ENCODE peak calls at places on chromosomes 4 and X, in six cellular contexts. K is tibial nerve; I is dorsolateral prefrontal cortex; R is upper lobe of right lung; P is retinal pigment epithelial cell; T is CD8-positive, alpha-beta memory T cell. X is an unnamed sample.

GRCh38 chr4:94571301-94571700 is 119.6 kb downstream of the PDLIM5 start:
- DNase-seq in K (no peak), I (no peak), R (no peak), P (no peak), T (no peak), X (no peak)

GRCh38 chr4:155376387-155377268 is at the start of gene MAP9:
- DNase-seq in K (peak; percentile 75), I (peak; percentile 85), R (peak; percentile 93), P (peak; percentile 92), T (peak; percentile 90), X (peak; percentile 92)

GRCh38 chr4:184849184-184849583 is 23.4 kb upstream of the ACSL1 start:
- DNase-seq in K (no peak), I (no peak), R (no peak), P (no peak), T (no peak), X (no peak)

GRCh38 chrX:120452131-120452530 is 17.0 kb downstream of the LAMP2 start:
- DNase-seq in K (no peak), I (no peak), R (no peak), P (no peak), T (no peak), X (no peak)

GRCh38 chrX:149079805-149080406 is 425.2 kb downstream of the IDS start:
- DNase-seq in K (no peak), I (no peak), R (no peak), P (no peak), T (no peak), X (no peak)

GRCh38 chr4:118282692-118283091 is 70.1 kb downstream of the PRSS12 start:
- DNase-seq in K (no peak), I (no peak), R (no peak), P (no peak), T (no peak), X (no peak)

GRCh38 chr4:186724048-186724860 is 598 bp upstream of the FAT1 start:
- DNase-seq in K (no peak), I (no peak), R (peak; percentile 72), P (no peak), T (no peak), X (peak; percentile 80)

GRCh38 chr4:132125131-132125530 is 1024.0 kb upstream of the PCDH10 start:
- DNase-seq in K (no peak), I (no peak), R (no peak), P (no peak), T (no peak), X (no peak)

GRCh38 chr4:119707336-119707735 is 78.7 kb upstream of the PDE5A start:
- DNase-seq in K (no peak), I (no peak), R (no peak), P (no peak), T (no peak), X (no peak)

GRCh38 chr4:156322592-156322991 is 368.9 kb upstream of the CTSO start:
- DNase-seq in K (no peak), I (no peak), R (no peak), P (peak; percentile 20), T (no peak), X (no peak)

GRCh38 chr4:53450773-53451172 is 73.3 kb downstream of the FIP1L1 start:
- DNase-seq in K (no peak), I (no peak), R (no peak), P (no peak), T (no peak), X (no peak)

GRCh38 chrX:53481816-53482485 is 47.8 kb upstream of the HSD17B10 start:
- DNase-seq in K (peak; percentile 48), I (peak; percentile 35), R (peak; percentile 57), P (no peak), T (peak; percentile 40), X (no peak)

GRCh38 chr4:81319657-81320056 is 104.6 kb upstream of the PRKG2 start:
- DNase-seq in K (no peak), I (no peak), R (no peak), P (no peak), T (no peak), X (no peak)

GRCh38 chr4:139556071-139556734 is at the start of gene SETD7:
- DNase-seq in K (peak; percentile 63), I (peak; percentile 80), R (peak; percentile 88), P (no peak), T (peak; percentile 36), X (peak; percentile 86)

GRCh38 chrX:38704146-38704882 is 96.9 kb upstream of the MID1IP1 start:
- DNase-seq in K (no peak), I (no peak), R (no peak), P (no peak), T (no peak), X (no peak)

GRCh38 chr4:189029961-189030360 is 890.7 kb downstream of the TRIML1 start:
- DNase-seq in K (no peak), I (no peak), R (no peak), P (no peak), T (no peak), X (no peak)

GRCh38 chr4:180827193-180827592 is 1416.0 kb upstream of the TENM3 start:
- DNase-seq in K (no peak), I (no peak), R (no peak), P (no peak), T (no peak), X (no peak)

GRCh38 chrX:149491812-149492211 is 13.3 kb downstream of the IDS start:
- DNase-seq in K (no peak), I (no peak), R (no peak), P (no peak), T (no peak), X (no peak)

GRCh38 chr4:1209821-1210220 is 37.4 kb upstream of the SPON2 start:
- DNase-seq in K (peak; percentile 54), I (no peak), R (peak; percentile 74), P (peak; percentile 37), T (no peak), X (peak; percentile 91)

GRCh38 chr4:5919571-5919970 is 26.7 kb upstream of the CRMP1 start:
- DNase-seq in K (no peak), I (no peak), R (no peak), P (no peak), T (no peak), X (no peak)

GRCh38 chr4:14749910-14750309 is 252.4 kb upstream of the CPEB2 start:
- DNase-seq in K (peak; percentile 9), I (peak; percentile 52), R (peak; percentile 60), P (no peak), T (no peak), X (no peak)

GRCh38 chr4:23686169-23686903 is 203.5 kb downstream of the PPARGC1A start:
- DNase-seq in K (no peak), I (no peak), R (no peak), P (no peak), T (no peak), X (no peak)

GRCh38 chr4:129136433-129136832 is 40.5 kb downstream of the C4orf33 start:
- DNase-seq in K (no peak), I (no peak), R (no peak), P (no peak), T (no peak), X (no peak)

GRCh38 chrX:144040793-144041192 is 156.9 kb downstream of the UBE2NL start:
- DNase-seq in K (no peak), I (no peak), R (no peak), P (no peak), T (no peak), X (no peak)

GRCh38 chr4:11889099-11889498 is 460.4 kb upstream of the HS3ST1 start:
- DNase-seq in K (no peak), I (no peak), R (no peak), P (no peak), T (no peak), X (no peak)

GRCh38 chrX:44742480-44743155 is 101.2 kb upstream of the DUSP21 start:
- DNase-seq in K (no peak), I (no peak), R (no peak), P (no peak), T (no peak), X (no peak)

GRCh38 chr4:53490965-53491622 is 100.2 kb downstream of the LNX1 start:
- DNase-seq in K (peak; percentile 74), I (no peak), R (no peak), P (peak; percentile 81), T (no peak), X (no peak)

DNA sequence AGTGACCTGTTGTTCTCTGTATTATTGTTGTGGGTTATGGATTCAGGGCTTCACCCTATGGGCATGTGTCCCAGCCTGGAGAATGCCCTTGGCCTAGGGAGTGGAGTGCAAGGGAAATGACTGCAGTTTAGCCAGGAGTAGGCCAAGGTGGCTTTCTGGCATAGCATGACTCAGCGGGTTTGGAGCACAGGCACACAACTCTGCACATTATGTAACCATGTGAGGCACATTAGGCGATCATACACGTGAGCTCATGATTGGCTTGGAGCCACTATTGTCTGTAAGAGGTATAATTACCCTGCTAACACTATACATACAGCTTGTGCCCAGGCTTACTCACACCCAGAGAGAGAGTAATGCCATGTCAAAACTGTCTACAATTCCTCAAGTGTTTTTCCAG is 35.1 kb upstream of the TACR3 start:
- DNase-seq in K (no peak), I (no peak), R (no peak), P (peak; percentile 69), T (no peak), X (no peak)
- H3K4me3 ChIP-seq in K (no peak overlapping the region), I (no peak overlapping the region), R (no peak overlapping the region), P (no peak overlapping the region), T (no peak overlapping the region), X (no peak overlapping the region)

GRCh38 chr4:173524218-173525117 is 5.6 kb downstream of the HAND2 start:
- DNase-seq in K (no peak), I (no peak), R (no peak), P (no peak), T (no peak), X (no peak)

GRCh38 chr4:173527103-173527876 is 2.7 kb downstream of the HAND2 start:
- DNase-seq in K (no peak), I (no peak), R (no peak), P (no peak), T (no peak), X (no peak)

GRCh38 chr4:173526724-173527102 is 3.3 kb downstream of the HAND2 start:
- DNase-seq in K (no peak), I (no peak), R (no peak), P (no peak), T (no peak), X (no peak)

GRCh38 chr4:173526034-173526482 is 4.0 kb downstream of the HAND2 start:
- DNase-seq in K (no peak), I (no peak), R (no peak), P (no peak), T (no peak), X (no peak)

GRCh38 chr4:173525118-173526033 is 4.7 kb downstream of the HAND2 start:
- DNase-seq in K (no peak), I (no peak), R (no peak), P (no peak), T (no peak), X (peak; percentile 71)
- H3K4me3 ChIP-seq in K (no peak overlapping the region), I (no peak overlapping the region), R (no peak overlapping the region), P (no peak overlapping the region), T (no peak overlapping the region), X (peak overlapping the region; percentile 87)

DNA sequence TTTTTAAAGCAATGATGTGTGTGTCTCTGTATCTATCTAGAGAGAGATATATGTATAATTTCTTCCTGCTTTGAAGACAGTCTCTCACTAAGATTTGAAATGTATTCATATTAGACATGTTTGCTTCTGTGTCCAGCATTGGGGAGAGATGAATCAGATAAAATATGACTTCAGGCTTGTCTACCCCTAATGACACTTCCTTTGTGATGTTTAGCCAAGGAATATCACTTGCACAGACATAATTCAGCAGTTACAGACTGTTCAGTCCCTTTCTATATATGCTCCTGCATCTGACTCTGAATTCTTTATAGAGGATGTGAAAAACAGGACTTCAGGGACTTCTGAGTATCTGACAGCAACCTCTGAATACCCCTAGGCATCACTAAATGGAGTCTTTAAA is 158.4 kb downstream of the DCLK2 start:
- DNase-seq in K (no peak), I (no peak), R (no peak), P (no peak), T (no peak), X (no peak)
- H3K4me3 ChIP-seq in K (no peak overlapping the region), I (no peak overlapping the region), R (no peak overlapping the region), P (peak overlapping the region; percentile 12), T (no peak overlapping the region), X (no peak overlapping the region)

GRCh38 chr4:16754104-16754503 is 144.3 kb downstream of the LDB2 start:
- DNase-seq in K (no peak), I (no peak), R (no peak), P (no peak), T (no peak), X (no peak)
- H3K4me3 ChIP-seq in K (no peak overlapping the region), I (no peak overlapping the region), R (no peak overlapping the region), P (no peak overlapping the region), T (no peak overlapping the region), X (no peak overlapping the region)